ENCODE peak calls at places on chromosomes 12 and 14, in eight cellular contexts. N is HL-60, O is right cardiac atrium, S is A673, F is keratinocyte, G is lower lobe of right lung, J is ovary, Q is cardiac muscle cell. D is an unnamed sample.

GRCh38 chr12:78290606-78291345 is 460.1 kb downstream of the NAV3 start:
- DNase-seq in N (no peak), O (no peak), S (no peak), F (no peak), G (no peak), J (no peak), Q (peak; percentile 83), D (peak; percentile 58)

GRCh38 chr12:121026274-121027045 is 10.2 kb upstream of the C12orf43 start:
- DNase-seq in N (peak; percentile 60), O (no peak), S (no peak), F (no peak), G (peak; percentile 39), J (no peak), Q (peak; percentile 19), D (no peak)

GRCh38 chr12:107760207-107760816 is 625 bp downstream of the PRDM4 start:
- DNase-seq in N (peak; percentile 30), O (no peak), S (peak; percentile 32), F (no peak), G (peak; percentile 58), J (no peak), Q (peak; percentile 13), D (peak; percentile 26)

GRCh38 chr12:79083181-79083580 is 218.6 kb downstream of the SYT1 start:
- DNase-seq in N (no peak), O (no peak), S (peak; percentile 23), F (no peak), G (no peak), J (no peak), Q (peak; percentile 2), D (no peak)

GRCh38 chr14:58750321-58751269 is 112.8 kb downstream of the DACT1 start:
- DNase-seq in N (no peak), O (peak; percentile 42), S (no peak), F (no peak), G (no peak), J (no peak), Q (no peak), D (no peak)

GRCh38 chr12:63396135-63396534 is 245.1 kb upstream of the AVPR1A start:
- DNase-seq in N (no peak), O (no peak), S (no peak), F (no peak), G (no peak), J (no peak), Q (no peak), D (no peak)

GRCh38 chr14:68576496-68577244 is 216.2 kb downstream of the ZFP36L1 start:
- DNase-seq in N (no peak), O (no peak), S (no peak), F (no peak), G (no peak), J (no peak), Q (peak; percentile 47), D (peak; percentile 42)

GRCh38 chr12:102562836-102563425 is 82.6 kb upstream of the IGF1 start:
- DNase-seq in N (no peak), O (no peak), S (no peak), F (no peak), G (no peak), J (no peak), Q (no peak), D (no peak)

GRCh38 chr14:23056956-23057756 is at the start of gene CDH24:
- DNase-seq in N (peak; percentile 74), O (peak; percentile 91), S (peak; percentile 91), F (no peak), G (peak; percentile 79), J (peak; percentile 76), Q (peak; percentile 79), D (peak; percentile 76)

GRCh38 chr12:131908716-131909595 is 14.5 kb downstream of the ULK1 start:
- DNase-seq in N (no peak), O (peak; percentile 56), S (no peak), F (no peak), G (no peak), J (no peak), Q (no peak), D (no peak)

GRCh38 chr14:69610859-69611263 is 535 bp upstream of the SUSD6 start:
- DNase-seq in N (no peak), O (no peak), S (no peak), F (no peak), G (no peak), J (no peak), Q (no peak), D (no peak)

GRCh38 chr12:105102673-105103072 is 4.9 kb upstream of the WASHC4 start:
- DNase-seq in N (no peak), O (no peak), S (no peak), F (no peak), G (no peak), J (no peak), Q (no peak), D (no peak)
- H3K27me3 ChIP-seq in N (no peaks in the 10 kb centered on the region), O (no peaks in the 10 kb centered on the region), S (no peaks in the 10 kb centered on the region), F (peaks cover 6% of the 10 kb centered on the region), G (no peaks in the 10 kb centered on the region), J (no peaks in the 10 kb centered on the region), Q (no peaks in the 10 kb centered on the region), D (no peaks in the 10 kb centered on the region)

GRCh38 chr12:116597886-116598285 is 38.7 kb downstream of the MAP1LC3B2 start:
- DNase-seq in N (no peak), O (no peak), S (no peak), F (no peak), G (no peak), J (no peak), Q (no peak), D (no peak)

GRCh38 chr12:116598341-116599284 is 39.4 kb downstream of the MAP1LC3B2 start:
- DNase-seq in N (no peak), O (peak; percentile 58), S (no peak), F (no peak), G (no peak), J (no peak), Q (no peak), D (no peak)

GRCh38 chr12:116600959-116601358 is 41.8 kb downstream of the MAP1LC3B2 start:
- DNase-seq in N (no peak), O (no peak), S (no peak), F (no peak), G (no peak), J (no peak), Q (no peak), D (no peak)

GRCh38 chr12:116601524-116601923 is 42.3 kb downstream of the MAP1LC3B2 start:
- DNase-seq in N (no peak), O (no peak), S (peak; percentile 44), F (peak; percentile 38), G (no peak), J (no peak), Q (peak; percentile 48), D (peak; percentile 30)

DNA sequence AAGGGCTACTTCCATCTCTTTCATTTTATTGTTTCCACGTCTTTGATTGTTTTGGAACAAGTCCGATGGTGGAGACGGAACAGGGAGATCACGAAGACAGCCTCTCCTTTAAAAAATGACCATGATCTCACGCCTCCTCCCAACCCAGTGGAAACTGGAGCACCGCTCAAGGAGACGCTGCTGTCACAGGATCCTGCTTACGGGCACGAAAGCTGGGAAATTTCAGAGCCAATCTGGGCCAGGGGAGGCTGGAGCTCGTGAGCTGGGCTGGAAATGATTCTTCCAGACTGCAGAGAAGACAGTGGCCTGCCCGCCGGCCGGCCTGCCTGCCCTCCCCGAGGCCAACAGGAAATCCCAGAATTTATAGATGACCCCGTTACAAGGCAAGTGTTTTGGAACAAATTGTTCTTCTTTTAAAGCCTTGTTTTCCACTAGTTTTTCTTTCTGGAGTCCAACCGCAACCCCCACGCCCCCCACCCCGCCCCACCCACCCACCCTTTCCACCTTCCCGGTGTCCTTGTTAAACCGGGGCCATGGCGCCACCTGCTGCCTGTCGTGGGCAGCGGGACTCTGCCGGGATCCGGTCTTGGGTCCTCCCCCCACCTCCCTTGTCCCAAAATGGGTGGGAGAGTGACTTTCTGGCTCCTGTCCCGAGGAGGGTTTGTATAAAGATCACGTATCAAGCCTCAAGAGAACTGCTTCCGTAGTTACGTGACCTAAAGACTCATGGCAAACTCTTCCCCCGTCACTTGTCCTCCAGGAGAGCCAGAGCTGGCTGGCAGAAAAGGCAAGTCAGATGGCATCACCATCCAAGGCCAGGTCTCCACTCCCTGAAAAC is 40.3 kb downstream of the MAP1LC3B2 start:
- DNase-seq in N (peak; percentile 41), O (peak; percentile 94), S (peak; percentile 83), F (no peak), G (peak; percentile 86), J (peak; percentile 87), Q (peak; percentile 87), D (peak; percentile 65)
- H3K4me3 ChIP-seq in N (no peak overlapping the region), O (peak overlapping the region; percentile 16), S (no peak overlapping the region), F (no peak overlapping the region), G (peak overlapping the region; percentile 43), J (peak overlapping the region; percentile 31), Q (peak overlapping the region; percentile 6), D (no peak overlapping the region)

GRCh38 chr12:460301-461230 is 827 bp downstream of the B4GALNT3 start:
- DNase-seq in N (no peak), O (peak; percentile 81), S (peak; percentile 31), F (no peak), G (peak; percentile 59), J (peak; percentile 23), Q (peak; percentile 10), D (peak; percentile 37)
- H3K27me3 ChIP-seq in N (peaks cover 43% of the 10 kb centered on the region), O (no peaks in the 10 kb centered on the region), S (no peaks in the 10 kb centered on the region), F (no peaks in the 10 kb centered on the region), G (peaks cover 40% of the 10 kb centered on the region), J (no peaks in the 10 kb centered on the region), Q (no peaks in the 10 kb centered on the region), D (peaks cover 66% of the 10 kb centered on the region)

GRCh38 chr12:122245553-122245952 is 19.7 kb upstream of the DIABLO start:
- DNase-seq in N (no peak), O (no peak), S (no peak), F (no peak), G (no peak), J (no peak), Q (no peak), D (no peak)

GRCh38 chr12:122250536-122250935 is 15.8 kb downstream of the VPS33A start:
- DNase-seq in N (no peak), O (no peak), S (no peak), F (no peak), G (no peak), J (no peak), Q (no peak), D (no peak)

GRCh38 chr12:122250047-122250446 is 16.2 kb downstream of the VPS33A start:
- DNase-seq in N (no peak), O (no peak), S (no peak), F (no peak), G (no peak), J (no peak), Q (no peak), D (no peak)

GRCh38 chr12:122243965-122244364 is 18.1 kb upstream of the DIABLO start:
- DNase-seq in N (no peak), O (no peak), S (no peak), F (no peak), G (no peak), J (no peak), Q (no peak), D (no peak)

DNA sequence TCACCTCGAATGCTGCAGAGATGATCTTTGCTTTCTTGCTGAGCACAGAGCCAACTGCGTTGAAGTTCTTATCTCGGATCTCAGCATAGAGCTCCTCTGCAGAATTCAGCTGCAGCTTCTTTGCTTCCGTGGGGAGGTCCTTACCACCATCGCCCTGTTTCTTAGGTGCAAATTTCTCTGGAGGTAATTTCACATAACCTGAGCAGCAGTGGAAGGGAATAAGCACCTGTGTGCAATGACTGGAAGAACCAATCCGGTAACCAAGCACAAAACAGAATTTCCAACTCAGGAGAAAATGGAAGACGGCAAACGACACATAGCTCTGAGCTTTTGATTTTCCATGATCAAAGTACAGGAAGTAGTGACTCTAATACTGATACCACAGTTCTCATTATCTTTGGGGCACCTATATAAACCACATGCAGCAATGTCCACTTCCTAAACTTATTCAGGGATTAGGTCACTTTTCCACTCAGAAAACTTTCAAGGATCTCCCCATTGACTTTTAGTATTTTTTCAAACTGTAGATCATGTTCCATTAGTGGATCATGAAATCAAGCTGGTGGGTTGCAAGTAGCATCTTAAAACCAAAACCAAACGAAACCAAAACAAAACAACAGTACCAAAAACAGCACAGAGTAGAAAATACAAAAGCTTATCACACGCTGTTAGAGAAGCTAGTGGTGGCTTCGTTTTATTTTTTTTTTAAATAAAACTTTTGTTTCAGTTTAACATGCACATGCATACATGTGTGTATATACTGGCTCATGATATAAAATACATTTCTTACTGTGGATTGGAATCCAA is 18.9 kb upstream of the DIABLO start:
- DNase-seq in N (no peak), O (no peak), S (no peak), F (no peak), G (no peak), J (no peak), Q (no peak), D (no peak)
- H3K4me3 ChIP-seq in N (no peak overlapping the region), O (no peak overlapping the region), S (no peak overlapping the region), F (no peak overlapping the region), G (peak overlapping the region; percentile 3), J (no peak overlapping the region), Q (no peak overlapping the region), D (no peak overlapping the region)

D was measured in MG63.